ENCODE peak calls at places on chromosomes 16 and 17, in eight cellular contexts. I is posterior cingulate gyrus; N is T-helper 22 cell; O is iris pigment epithelial cell; X is lower leg skin; C is CD8-positive, alpha-beta memory T cell; G is anterior cingulate cortex; B is mucosa of gallbladder. R is an unnamed sample.

GRCh38 chr17:50047083-50047482 is 8.8 kb upstream of the ITGA3 start:
- DNase-seq in G (no peak), X (no peak), C (no peak), B (no peak), O (no peak), N (no peak), I (no peak), R (no peak)

GRCh38 chr16:72876221-72876620 is 171.7 kb downstream of the ZFHX3 start:
- DNase-seq in B (peak; percentile 58), O (peak; percentile 97), N (no peak), C (no peak), X (peak; percentile 34), G (peak; percentile 13), I (no peak), R (no peak)

GRCh38 chr16:12899529-12900168 is 1.7 kb upstream of the SHISA9 start:
- DNase-seq in B (no peak), G (no peak), N (no peak), C (no peak), O (no peak), I (no peak), X (no peak), R (no peak)

GRCh38 chr16:87608400-87608985 is 6.2 kb downstream of the JPH3 start:
- DNase-seq in G (no peak), C (peak; percentile 25), B (peak; percentile 57), N (no peak), X (no peak), I (peak; percentile 71), O (peak; percentile 57), R (no peak)

GRCh38 chr17:8994319-8994718 is 27.0 kb upstream of the NTN1 start:
- DNase-seq in G (peak; percentile 7), I (peak; percentile 90), X (no peak), C (peak; percentile 27), O (peak; percentile 47), B (peak; percentile 62), N (no peak), R (peak; percentile 33)

GRCh38 chr17:29582254-29582765 is 7.1 kb downstream of the GIT1 start:
- DNase-seq in X (no peak), B (no peak), C (no peak), G (no peak), O (no peak), I (peak; percentile 25), N (no peak), R (no peak)

GRCh38 chr17:52885882-52886281 is 727.4 kb upstream of the CA10 start:
- DNase-seq in B (no peak), N (no peak), O (no peak), I (no peak), X (no peak), G (no peak), C (no peak), R (no peak)

GRCh38 chr17:81904600-81905423 is 2.8 kb downstream of the NPB start:
- DNase-seq in G (no peak), N (no peak), X (no peak), I (no peak), C (no peak), O (no peak), B (no peak), R (peak; percentile 11)

GRCh38 chr17:12712941-12713340 is 47.3 kb downstream of the MYOCD start:
- DNase-seq in B (no peak), N (no peak), G (no peak), C (no peak), X (peak; percentile 30), I (no peak), O (no peak), R (no peak)

GRCh38 chr16:72743011-72743761 is 304.7 kb downstream of the ZFHX3 start:
- DNase-seq in X (no peak), N (no peak), B (no peak), O (no peak), C (no peak), G (no peak), I (no peak), R (no peak)

GRCh38 chr17:21167303-21167702 is 40.5 kb downstream of the DHRS7B start:
- DNase-seq in G (no peak), C (no peak), I (no peak), B (no peak), N (no peak), X (no peak), O (no peak), R (no peak)

GRCh38 chr16:22728167-22728836 is 85.7 kb upstream of the HS3ST2 start:
- DNase-seq in I (no peak), O (no peak), B (no peak), C (no peak), X (peak; percentile 37), N (no peak), G (no peak), R (no peak)

GRCh38 chr17:77841742-77842141 is 116.8 kb upstream of the TNRC6C start:
- DNase-seq in I (no peak), G (no peak), B (no peak), C (no peak), X (no peak), N (no peak), O (no peak), R (no peak)